ENCODE peak calls at places on chromosomes 5 and 9, in five cellular contexts. S is HepG2, M is fibroblast of lung, N is A549, J is H9. E is an unnamed sample.

GRCh38 chr9:18610956-18611355 is 137.0 kb downstream of the ADAMTSL1 start:
- DNase-seq in N (no peak), S (no peak), M (peak; percentile 40), J (no peak), E (no peak)

GRCh38 chr5:156815988-156816599 is 34.0 kb upstream of the PPP1R2B start:
- DNase-seq in M (peak; percentile 5), J (peak; percentile 66), N (peak; percentile 50), S (peak; percentile 14), E (peak; percentile 64)

GRCh38 chr5:110913221-110913620 is 158.3 kb upstream of the TSLP start:
- DNase-seq in N (no peak), S (no peak), M (no peak), J (no peak), E (no peak)

GRCh38 chr5:112146323-112146848 is 272.7 kb downstream of the EPB41L4A start:
- DNase-seq in N (no peak), M (peak; percentile 91), J (no peak), S (no peak), E (no peak)

GRCh38 chr9:124266826-124267201 is 9.1 kb downstream of the NEK6 start:
- DNase-seq in S (no peak), M (no peak), N (no peak), J (no peak), E (no peak)

GRCh38 chr9:26326473-26327044 is 566.0 kb downstream of the CAAP1 start:
- DNase-seq in N (peak; percentile 6), J (peak; percentile 45), S (peak; percentile 44), M (peak; percentile 57), E (peak; percentile 71)

GRCh38 chr9:138025417-138025816 is 147.8 kb downstream of the CACNA1B start:
- DNase-seq in N (no peak), M (no peak), J (no peak), S (no peak), E (no peak)

GRCh38 chr9:4117835-4118610 is 181.8 kb downstream of the GLIS3 start:
- DNase-seq in J (peak; percentile 68), N (no peak), M (no peak), S (peak; percentile 9), E (no peak)

DNA sequence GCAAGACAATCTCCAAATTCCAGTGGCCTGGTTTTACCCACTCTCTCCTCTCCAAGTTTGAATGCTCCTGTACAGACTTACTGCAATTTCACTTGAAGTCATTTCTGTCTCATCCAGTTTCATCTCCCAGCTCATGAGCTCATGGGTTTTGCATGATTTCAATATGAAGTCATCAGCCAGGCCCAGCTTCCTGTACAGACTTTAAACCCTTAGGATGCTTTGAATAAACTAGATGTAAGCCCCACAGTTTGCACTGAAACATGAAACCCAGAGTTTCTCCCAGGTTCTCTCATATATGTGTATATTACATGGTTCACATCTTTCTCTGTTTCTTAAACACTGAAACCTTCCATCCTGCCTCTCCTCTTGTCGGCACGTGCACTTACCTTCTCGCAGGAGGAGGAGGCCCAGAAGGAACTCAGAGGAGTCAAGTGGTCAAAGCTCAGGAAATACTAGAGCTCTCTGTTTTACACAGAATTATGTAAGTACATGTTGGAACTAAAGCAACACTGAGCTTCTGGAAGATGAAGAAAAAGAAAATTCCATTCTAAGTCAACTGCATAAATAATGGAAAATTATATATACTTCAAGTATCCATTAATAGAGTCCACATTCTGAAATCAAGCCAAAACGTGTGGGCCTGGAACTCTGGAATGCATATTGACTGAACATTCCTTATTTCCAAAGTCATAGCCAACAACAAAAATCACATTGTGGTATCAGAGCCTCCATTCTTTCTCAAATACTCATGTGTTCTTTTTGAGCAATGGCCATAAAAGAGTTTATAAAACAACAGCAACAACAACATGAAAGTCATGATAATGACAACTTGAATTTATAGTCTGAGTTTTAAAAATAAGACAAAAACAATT is 121.7 kb upstream of the RAI14 start:
- DNase-seq in M (peak; percentile 97), S (peak; percentile 14), J (no peak), N (no peak), E (no peak)
- H3K4me1 ChIP-seq in M (peaks cover 19% of the 10 kb centered on the region), S (peaks cover 8% of the 10 kb centered on the region), J (no peaks in the 10 kb centered on the region), N (peaks cover 17% of the 10 kb centered on the region), E (no peaks in the 10 kb centered on the region)

GRCh38 chr5:120955795-120956194 is 491.7 kb downstream of the PRR16 start:
- DNase-seq in S (no peak), J (no peak), M (no peak), N (no peak), E (no peak)
- H3K9me3 ChIP-seq in S (peaks cover 40% of the 10 kb centered on the region), J (no peaks in the 10 kb centered on the region), M (no peaks in the 10 kb centered on the region), N (no peaks in the 10 kb centered on the region), E (no peaks in the 10 kb centered on the region)

DNA sequence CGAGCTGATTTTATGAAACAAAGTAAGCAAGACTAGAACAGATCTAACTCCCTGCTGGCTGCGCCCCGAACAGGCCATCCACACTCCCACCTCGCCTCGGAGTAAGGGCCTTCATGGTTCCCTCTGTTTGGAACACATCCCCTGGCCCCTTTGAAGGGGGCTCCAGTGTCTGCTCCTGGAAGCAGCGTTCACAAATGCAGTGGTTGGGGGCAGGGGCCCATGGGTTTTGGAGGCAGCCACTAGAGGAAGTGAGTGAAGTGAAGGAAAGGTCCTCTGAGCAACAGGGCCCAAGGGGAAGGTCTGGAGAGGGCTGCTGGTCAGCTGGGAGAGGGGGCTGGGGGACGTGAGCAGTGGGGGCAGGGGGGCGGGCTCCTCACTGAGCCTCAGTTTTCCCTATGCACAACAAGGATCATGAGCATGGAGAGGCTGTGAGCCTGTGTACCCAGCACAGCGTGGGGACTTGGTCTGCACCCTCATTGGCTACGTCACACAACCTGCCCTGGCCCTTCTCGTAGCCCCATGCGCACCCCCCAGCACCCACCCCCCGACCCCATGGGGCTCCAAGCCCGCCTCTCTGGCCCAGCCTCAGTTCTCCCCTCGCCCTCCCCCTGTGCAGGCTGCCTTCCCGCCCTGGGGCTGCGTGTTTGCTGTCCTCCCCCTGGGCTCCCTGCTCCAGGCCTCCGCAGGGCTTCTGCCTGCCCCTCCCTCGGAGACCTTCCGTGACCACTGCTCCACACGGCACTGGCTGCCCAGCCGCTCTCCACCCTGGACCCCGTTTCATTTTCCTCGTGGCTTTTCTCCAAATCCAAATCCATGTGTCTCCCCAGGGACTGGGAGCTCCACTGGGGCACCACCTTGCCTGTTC is 39.5 kb downstream of the RASGEF1C start:
- DNase-seq in S (no peak), N (no peak), M (no peak), J (peak; percentile 28), E (no peak)
- H3K4me2 ChIP-seq in S (no peak overlapping the region), N (no peak overlapping the region), M (no peak overlapping the region), J (no peak overlapping the region), E (no peak overlapping the region)

DNA sequence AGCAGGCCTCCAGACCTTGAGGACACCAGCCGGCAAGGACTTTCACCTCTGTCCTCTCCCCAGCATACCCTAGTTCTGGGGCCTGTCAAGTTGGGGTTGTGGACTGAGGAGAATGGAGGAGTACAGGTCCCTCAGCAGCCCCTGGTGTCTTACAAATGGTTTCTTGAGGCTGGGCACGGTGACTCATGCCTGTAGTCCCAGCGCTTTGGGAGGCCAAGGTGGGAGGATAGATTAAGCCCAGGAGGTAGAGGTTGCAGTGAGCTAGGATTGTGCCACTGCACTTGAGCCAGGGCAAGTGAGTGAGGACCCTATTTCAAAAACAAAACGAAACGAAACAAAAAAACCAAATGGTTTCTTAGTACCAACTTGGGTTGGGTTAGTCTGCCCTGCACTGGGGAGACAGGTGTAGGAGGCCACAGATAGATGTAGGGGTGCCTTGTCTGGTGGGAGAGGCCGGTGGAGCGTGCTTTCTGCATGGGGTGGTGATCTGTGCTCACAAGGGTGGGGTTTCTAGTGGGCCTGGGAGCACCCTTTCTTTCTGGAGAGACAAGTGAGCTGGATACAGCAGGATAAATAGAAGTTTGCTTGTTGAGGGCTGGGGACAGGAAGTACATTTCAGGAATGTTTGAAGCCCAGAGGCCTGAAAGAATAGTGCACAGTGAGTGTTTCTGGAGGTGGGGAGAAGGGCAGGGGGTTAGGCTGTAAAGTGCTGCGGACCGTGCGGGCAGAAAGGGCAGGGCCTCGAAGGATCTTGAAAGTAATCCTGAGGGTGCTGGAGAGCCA is 37.7 kb upstream of the PSD2 start:
- DNase-seq in S (peak; percentile 65), M (no peak), J (no peak), N (no peak), E (no peak)
- H3K4me1 ChIP-seq in S (peaks cover 84% of the 10 kb centered on the region), M (no peaks in the 10 kb centered on the region), J (no peaks in the 10 kb centered on the region), N (peaks cover 6% of the 10 kb centered on the region), E (peaks cover 22% of the 10 kb centered on the region)

GRCh38 chr9:122609810-122610209 is 4.7 kb upstream of the OR1Q1 start:
- DNase-seq in J (no peak), S (no peak), M (no peak), N (no peak), E (no peak)
- H3K9me3 ChIP-seq in J (peaks cover 68% of the 10 kb centered on the region), S (no peaks in the 10 kb centered on the region), M (no peaks in the 10 kb centered on the region), N (no peaks in the 10 kb centered on the region), E (peaks cover 3% of the 10 kb centered on the region)

DNA sequence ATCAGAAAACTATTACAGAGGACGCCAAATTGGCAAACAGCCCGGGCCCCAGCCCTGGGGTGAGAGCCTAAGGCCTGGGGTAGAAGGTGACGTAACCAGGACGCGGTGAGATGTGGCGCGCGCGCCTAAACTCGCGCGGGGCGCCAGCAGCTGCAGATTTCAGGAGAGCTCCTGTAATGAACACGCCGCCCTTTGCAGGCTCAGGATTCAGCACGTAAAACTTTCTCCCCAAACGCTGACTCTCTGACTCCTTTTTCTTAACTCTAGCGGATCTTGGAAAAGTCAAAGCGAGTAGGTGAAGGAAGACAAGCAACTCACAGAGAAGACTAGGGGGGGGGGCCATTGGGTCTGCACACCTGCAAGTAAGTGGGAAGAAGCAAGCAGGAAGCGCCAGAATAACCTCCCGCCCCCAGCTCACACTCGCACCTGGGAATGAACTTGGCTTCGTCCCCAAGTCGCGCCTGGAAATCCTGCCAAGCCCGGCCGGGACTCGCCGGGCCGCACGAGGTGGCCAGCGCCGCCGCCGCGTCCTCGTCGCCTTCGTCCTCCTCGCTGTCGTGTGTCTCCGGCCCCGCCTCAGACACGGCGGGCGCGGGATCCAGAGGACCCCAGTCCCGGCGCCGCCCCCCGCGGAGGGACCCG is 810 bp downstream of the RASEF start:
- DNase-seq in N (peak; percentile 62), M (peak; percentile 62), S (no peak), J (peak; percentile 65), E (peak; percentile 37)
- H3K4me2 ChIP-seq in N (peak overlapping the region; percentile 91), M (peak overlapping the region; percentile 74), S (no peak overlapping the region), J (peak overlapping the region; percentile 77), E (peak overlapping the region; percentile 89)

GRCh38 chr9:113570106-113570505 is 106.6 kb downstream of the RGS3 start:
- DNase-seq in N (no peak), S (no peak), J (no peak), M (no peak), E (no peak)
- H3K4me1 ChIP-seq in N (peaks cover 20% of the 10 kb centered on the region), S (peaks cover 53% of the 10 kb centered on the region), J (no peaks in the 10 kb centered on the region), M (peaks cover 17% of the 10 kb centered on the region), E (peaks cover 12% of the 10 kb centered on the region)

DNA sequence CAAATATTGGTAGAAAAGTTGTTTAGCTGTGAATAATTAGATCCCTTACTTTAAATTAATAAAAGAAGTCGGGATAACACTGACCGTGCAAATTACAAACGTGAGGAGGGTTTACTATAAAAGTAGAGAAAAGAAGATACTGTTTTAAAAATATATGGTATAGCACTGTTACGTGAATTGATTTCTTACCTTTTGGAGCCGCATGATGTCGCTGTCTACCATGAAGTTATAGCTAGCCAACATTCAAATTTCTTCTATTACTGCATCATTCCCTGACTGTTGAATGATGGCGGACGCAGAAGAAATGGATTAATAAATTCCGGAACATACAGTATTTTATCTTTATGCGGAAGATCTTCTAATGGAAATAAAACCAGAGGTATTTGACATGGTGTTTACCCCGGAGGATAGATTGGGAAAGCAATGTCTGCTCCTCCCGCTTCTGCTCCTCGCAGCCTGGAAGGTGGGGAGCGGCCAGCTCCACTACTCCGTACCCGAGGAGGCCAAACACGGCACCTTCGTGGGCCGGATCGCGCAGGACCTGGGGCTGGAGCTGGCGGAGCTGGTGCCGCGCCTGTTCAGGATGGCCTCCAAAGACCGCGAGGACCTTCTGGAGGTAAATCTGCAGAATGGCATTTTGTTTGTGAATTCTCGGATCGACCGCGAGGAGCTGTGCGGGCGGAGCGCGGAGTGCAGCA is at the start of gene PCDHA6:
- DNase-seq in J (no peak), N (no peak), S (no peak), M (no peak), E (no peak)
- H3K9me3 ChIP-seq in J (no peaks in the 10 kb centered on the region), N (no peaks in the 10 kb centered on the region), S (no peaks in the 10 kb centered on the region), M (no peaks in the 10 kb centered on the region), E (no peaks in the 10 kb centered on the region)

GRCh38 chr5:135662683-135663082 is 83.9 kb upstream of the CXCL14 start:
- DNase-seq in J (no peak), M (no peak), N (no peak), S (no peak), E (peak; percentile 9)
- H3K4me2 ChIP-seq in J (no peak overlapping the region), M (no peak overlapping the region), N (no peak overlapping the region), S (no peak overlapping the region), E (no peak overlapping the region)